ENCODE peak calls at places on chromosome 18, in five cellular contexts. One of them, this sample, is unnamed. For H3K36me3, the result is how much of the 10 kb centered on the place peaks cover.

GRCh38 chr18:62759704-62760402 is 44.5 kb downstream of the PHLPP1 start:
- DNase-seq in IMR-90: peak
- DNase-seq in mesenchymal stem cell: no peak
- DNase-seq in neuronal stem cell: no peak
- DNase-seq in H1: no peak
- DNase-seq in this sample: peak

GRCh38 chr18:21820035-21820810 is 79.6 kb downstream of the MIB1 start:
- DNase-seq in IMR-90: peak
- DNase-seq in mesenchymal stem cell: peak
- DNase-seq in neuronal stem cell: no peak
- DNase-seq in H1: no peak
- DNase-seq in this sample: peak

GRCh38 chr18:74250131-74250530 is 41.6 kb downstream of the CYB5A start:
- DNase-seq in IMR-90: no peak
- DNase-seq in mesenchymal stem cell: no peak
- DNase-seq in neuronal stem cell: no peak
- DNase-seq in H1: no peak
- DNase-seq in this sample: no peak

GRCh38 chr18:65567372-65567771 is 183.4 kb upstream of the CDH7 start:
- DNase-seq in IMR-90: no peak
- DNase-seq in mesenchymal stem cell: peak
- DNase-seq in neuronal stem cell: no peak
- DNase-seq in H1: no peak
- DNase-seq in this sample: peak

GRCh38 chr18:30265190-30265589 is 777.4 kb downstream of the DSC3 start:
- DNase-seq in IMR-90: no peak
- DNase-seq in mesenchymal stem cell: no peak
- DNase-seq in neuronal stem cell: no peak
- DNase-seq in H1: no peak
- DNase-seq in this sample: no peak

GRCh38 chr18:8943900-8944870 is 158.3 kb upstream of the NDUFV2 start:
- DNase-seq in IMR-90: peak
- DNase-seq in mesenchymal stem cell: peak
- DNase-seq in neuronal stem cell: no peak
- DNase-seq in H1: no peak
- DNase-seq in this sample: no peak

GRCh38 chr18:44927127-44927849 is 246.6 kb downstream of the SETBP1 start:
- DNase-seq in IMR-90: no peak
- DNase-seq in mesenchymal stem cell: no peak
- DNase-seq in neuronal stem cell: no peak
- DNase-seq in H1: no peak
- DNase-seq in this sample: no peak

GRCh38 chr18:47149457-47150028 is 757 bp downstream of the HDHD2 start:
- DNase-seq in IMR-90: peak
- DNase-seq in mesenchymal stem cell: no peak
- DNase-seq in neuronal stem cell: no peak
- DNase-seq in H1: no peak
- DNase-seq in this sample: peak

GRCh38 chr18:22828171-22828570 is 105.0 kb upstream of the RBBP8 start:
- DNase-seq in IMR-90: peak
- DNase-seq in mesenchymal stem cell: no peak
- DNase-seq in neuronal stem cell: no peak
- DNase-seq in H1: no peak
- DNase-seq in this sample: no peak

GRCh38 chr18:39958876-39959275 is 1996.2 kb upstream of the PIK3C3 start:
- DNase-seq in IMR-90: no peak
- DNase-seq in mesenchymal stem cell: no peak
- DNase-seq in neuronal stem cell: no peak
- DNase-seq in H1: no peak
- DNase-seq in this sample: peak

GRCh38 chr18:58045265-58046086 is 1.4 kb downstream of the NEDD4L start:
- DNase-seq in IMR-90: peak
- DNase-seq in mesenchymal stem cell: peak
- DNase-seq in neuronal stem cell: peak
- DNase-seq in H1: peak
- DNase-seq in this sample: peak

GRCh38 chr18:56245856-56246575 is 392.4 kb downstream of the TXNL1 start:
- DNase-seq in IMR-90: peak
- DNase-seq in mesenchymal stem cell: peak
- DNase-seq in neuronal stem cell: no peak
- DNase-seq in H1: no peak
- DNase-seq in this sample: peak

GRCh38 chr18:29693334-29693733 is 1349.2 kb downstream of the DSC3 start:
- DNase-seq in IMR-90: peak
- DNase-seq in mesenchymal stem cell: no peak
- DNase-seq in neuronal stem cell: no peak
- DNase-seq in H1: no peak
- DNase-seq in this sample: peak

GRCh38 chr18:63074987-63075404 is 244.6 kb downstream of the BCL2 start:
- DNase-seq in IMR-90: peak
- DNase-seq in mesenchymal stem cell: peak
- DNase-seq in neuronal stem cell: peak
- DNase-seq in H1: peak
- DNase-seq in this sample: peak

GRCh38 chr18:34595673-34596072 is 114.4 kb upstream of the DTNA start:
- DNase-seq in IMR-90: peak
- DNase-seq in mesenchymal stem cell: peak
- DNase-seq in neuronal stem cell: no peak
- DNase-seq in H1: no peak
- DNase-seq in this sample: peak

GRCh38 chr18:55331301-55331700 is 256.7 kb downstream of the TCF4 start:
- DNase-seq in IMR-90: no peak
- DNase-seq in mesenchymal stem cell: no peak
- DNase-seq in neuronal stem cell: no peak
- DNase-seq in H1: no peak
- DNase-seq in this sample: peak

GRCh38 chr18:6781846-6782245 is 52.3 kb downstream of the ARHGAP28 start:
- DNase-seq in IMR-90: peak
- DNase-seq in mesenchymal stem cell: peak
- DNase-seq in neuronal stem cell: no peak
- DNase-seq in H1: no peak
- DNase-seq in this sample: no peak

GRCh38 chr18:70366174-70366573 is 77.3 kb downstream of the SOCS6 start:
- DNase-seq in IMR-90: no peak
- DNase-seq in mesenchymal stem cell: no peak
- DNase-seq in neuronal stem cell: peak
- DNase-seq in H1: no peak
- DNase-seq in this sample: peak

GRCh38 chr18:56645415-56646016 is 5.6 kb upstream of the WDR7 start:
- DNase-seq in IMR-90: no peak
- DNase-seq in mesenchymal stem cell: no peak
- DNase-seq in neuronal stem cell: no peak
- DNase-seq in H1: no peak
- DNase-seq in this sample: peak

GRCh38 chr18:57833441-57834101 is 30.5 kb upstream of the ATP8B1 start:
- DNase-seq in IMR-90: peak
- DNase-seq in mesenchymal stem cell: peak
- DNase-seq in neuronal stem cell: no peak
- DNase-seq in H1: no peak
- DNase-seq in this sample: peak

GRCh38 chr18:25737710-25738251 is 352.6 kb downstream of the SS18 start:
- DNase-seq in IMR-90: peak
- DNase-seq in mesenchymal stem cell: peak
- DNase-seq in neuronal stem cell: no peak
- DNase-seq in H1: no peak
- DNase-seq in this sample: no peak

GRCh38 chr18:29191263-29191662 is 1014.3 kb upstream of the CDH2 start:
- DNase-seq in IMR-90: peak
- DNase-seq in mesenchymal stem cell: peak
- DNase-seq in neuronal stem cell: no peak
- DNase-seq in H1: no peak
- DNase-seq in this sample: peak

GRCh38 chr18:21243041-21243431 is 1.0 kb downstream of the GREB1L start:
- DNase-seq in IMR-90: no peak
- DNase-seq in mesenchymal stem cell: peak
- DNase-seq in neuronal stem cell: no peak
- DNase-seq in H1: peak
- DNase-seq in this sample: peak

GRCh38 chr18:54416459-54416858 is 58.8 kb downstream of the C18orf54 start:
- DNase-seq in IMR-90: peak
- DNase-seq in mesenchymal stem cell: peak
- DNase-seq in neuronal stem cell: no peak
- DNase-seq in H1: no peak
- DNase-seq in this sample: peak

GRCh38 chr18:58314284-58314683 is 270.3 kb downstream of the NEDD4L start:
- DNase-seq in IMR-90: peak
- DNase-seq in mesenchymal stem cell: peak
- DNase-seq in neuronal stem cell: no peak
- DNase-seq in H1: no peak
- DNase-seq in this sample: peak

GRCh38 chr18:46950064-46950656 is 32.8 kb downstream of the KATNAL2 start:
- DNase-seq in IMR-90: no peak
- DNase-seq in mesenchymal stem cell: peak
- DNase-seq in neuronal stem cell: no peak
- DNase-seq in H1: no peak
- DNase-seq in this sample: peak

GRCh38 chr18:45569566-45569965 is 45.7 kb upstream of the SLC14A2 start:
- DNase-seq in IMR-90: no peak
- DNase-seq in mesenchymal stem cell: no peak
- DNase-seq in neuronal stem cell: no peak
- DNase-seq in H1: no peak
- DNase-seq in this sample: no peak

GRCh38 chr18:34956663-34957062 is 84.5 kb upstream of the MAPRE2 start:
- DNase-seq in IMR-90: peak
- DNase-seq in mesenchymal stem cell: peak
- DNase-seq in neuronal stem cell: no peak
- DNase-seq in H1: no peak
- DNase-seq in this sample: no peak

GRCh38 chr18:37252854-37253396 is 312.7 kb downstream of the CELF4 start:
- DNase-seq in IMR-90: no peak
- DNase-seq in mesenchymal stem cell: no peak
- DNase-seq in neuronal stem cell: no peak
- DNase-seq in H1: no peak
- DNase-seq in this sample: peak

DNA sequence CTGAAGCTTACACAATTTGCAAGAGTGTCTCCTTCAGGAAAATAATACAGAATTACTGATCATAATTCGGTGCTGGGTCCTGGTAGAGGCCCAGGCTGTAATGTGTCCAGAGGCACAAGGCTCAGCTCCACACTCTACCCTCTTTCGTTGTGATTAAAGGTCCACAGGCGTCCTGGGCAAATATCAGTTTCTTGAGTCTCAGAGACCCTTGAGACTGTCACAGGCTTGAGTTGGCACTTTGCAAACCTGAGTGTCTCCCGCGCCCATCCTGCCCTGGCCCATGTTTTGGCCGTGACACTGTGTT is 46.9 kb upstream of the SMAD7 start:
- DNase-seq in IMR-90: no peak
- DNase-seq in mesenchymal stem cell: no peak
- DNase-seq in neuronal stem cell: no peak
- DNase-seq in H1: no peak
- DNase-seq in this sample: no peak
- H2AK5ac ChIP-seq in IMR-90: peak
- H2AK5ac ChIP-seq in mesenchymal stem cell: peak
- H2AK5ac ChIP-seq in neuronal stem cell: no peak
- H2AK5ac ChIP-seq in H1: peak
- H2AK5ac ChIP-seq in this sample: no peak

GRCh38 chr18:68713791-68714190 is 1.1 kb downstream of the TMX3 start:
- DNase-seq in IMR-90: no peak
- DNase-seq in mesenchymal stem cell: no peak
- DNase-seq in neuronal stem cell: no peak
- DNase-seq in H1: no peak
- DNase-seq in this sample: no peak
- H3K27ac ChIP-seq in IMR-90: no peak
- H3K27ac ChIP-seq in mesenchymal stem cell: no peak
- H3K27ac ChIP-seq in neuronal stem cell: no peak
- H3K27ac ChIP-seq in H1: no peak
- H3K27ac ChIP-seq in this sample: no peak

DNA sequence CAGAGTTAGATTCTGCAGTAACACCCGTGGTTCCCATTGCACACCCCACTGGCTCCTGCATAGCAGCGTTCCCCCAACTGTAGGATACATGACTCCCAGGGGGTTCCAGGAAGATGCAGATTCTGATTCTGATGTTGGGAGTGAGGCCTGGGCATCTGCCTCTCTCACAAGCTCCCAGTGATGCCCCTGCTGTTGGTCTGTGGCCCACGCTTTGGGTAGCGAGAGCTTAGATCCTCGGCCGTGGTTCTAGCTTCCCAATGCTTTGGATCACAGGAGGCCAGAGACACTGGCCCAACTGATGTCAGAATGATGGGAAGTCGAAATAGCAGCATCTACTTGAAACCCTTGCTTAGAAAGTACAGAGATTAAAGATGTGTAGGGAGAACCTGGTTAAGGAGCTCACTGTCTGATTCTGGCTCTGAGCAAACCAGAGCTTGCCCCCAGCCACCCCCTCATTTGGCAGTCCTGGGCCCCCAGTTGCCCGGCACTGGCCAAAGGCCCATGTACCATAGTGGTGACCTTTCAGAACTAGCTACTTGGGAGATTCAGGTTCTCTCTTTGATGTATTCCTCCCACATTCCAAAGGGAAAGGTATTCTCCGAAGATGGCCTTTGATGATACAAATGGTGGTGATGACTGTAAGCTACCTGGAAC is 197.5 kb downstream of the FAM210A start:
- DNase-seq in IMR-90: no peak
- DNase-seq in mesenchymal stem cell: no peak
- DNase-seq in neuronal stem cell: no peak
- DNase-seq in H1: no peak
- DNase-seq in this sample: no peak
- H3K36me3 ChIP-seq in IMR-90: under half
- H3K36me3 ChIP-seq in mesenchymal stem cell: under half
- H3K36me3 ChIP-seq in neuronal stem cell: under half
- H3K36me3 ChIP-seq in H1: under half
- H3K36me3 ChIP-seq in this sample: under half

GRCh38 chr18:59715966-59716369 is 18.7 kb upstream of the CCBE1 start:
- DNase-seq in IMR-90: peak
- DNase-seq in mesenchymal stem cell: peak
- DNase-seq in neuronal stem cell: no peak
- DNase-seq in H1: no peak
- DNase-seq in this sample: no peak

GRCh38 chr18:59719533-59720325 is 22.5 kb upstream of the CCBE1 start:
- DNase-seq in IMR-90: peak
- DNase-seq in mesenchymal stem cell: peak
- DNase-seq in neuronal stem cell: no peak
- DNase-seq in H1: no peak
- DNase-seq in this sample: no peak

GRCh38 chr18:59717291-59717690 is 20.1 kb upstream of the CCBE1 start:
- DNase-seq in IMR-90: no peak
- DNase-seq in mesenchymal stem cell: no peak
- DNase-seq in neuronal stem cell: no peak
- DNase-seq in H1: no peak
- DNase-seq in this sample: no peak

GRCh38 chr18:59721214-59721613 is 24.0 kb upstream of the CCBE1 start:
- DNase-seq in IMR-90: no peak
- DNase-seq in mesenchymal stem cell: no peak
- DNase-seq in neuronal stem cell: no peak
- DNase-seq in H1: no peak
- DNase-seq in this sample: no peak

GRCh38 chr18:59718108-59719057 is 21.2 kb upstream of the CCBE1 start:
- DNase-seq in IMR-90: peak
- DNase-seq in mesenchymal stem cell: peak
- DNase-seq in neuronal stem cell: no peak
- DNase-seq in H1: no peak
- DNase-seq in this sample: peak
- H2AK5ac ChIP-seq in IMR-90: peak
- H2AK5ac ChIP-seq in mesenchymal stem cell: peak
- H2AK5ac ChIP-seq in neuronal stem cell: no peak
- H2AK5ac ChIP-seq in H1: no peak
- H2AK5ac ChIP-seq in this sample: no peak

GRCh38 chr18:51569561-51569960 is 372.1 kb upstream of the MEX3C start:
- DNase-seq in IMR-90: no peak
- DNase-seq in mesenchymal stem cell: no peak
- DNase-seq in neuronal stem cell: no peak
- DNase-seq in H1: no peak
- DNase-seq in this sample: peak
- H3K27ac ChIP-seq in IMR-90: no peak
- H3K27ac ChIP-seq in mesenchymal stem cell: no peak
- H3K27ac ChIP-seq in neuronal stem cell: no peak
- H3K27ac ChIP-seq in H1: no peak
- H3K27ac ChIP-seq in this sample: no peak

This sample was measured in mesendoderm.